ENCODE peak calls at places on chromosomes 12 and 14, in seven cellular contexts. One of them, this sample, is unnamed.

GRCh38 chr12:98968896-98969295 is 323.8 kb downstream of the APAF1 start:
- DNase-seq in esophagus squamous epithelium: no peak
- DNase-seq in tibial nerve: no peak
- DNase-seq in cardiac muscle cell: no peak
- DNase-seq in aorta: no peak
- DNase-seq in body of pancreas: no peak
- DNase-seq in MM.1S: no peak
- DNase-seq in this sample: no peak

GRCh38 chr12:79371226-79371625 is 319.5 kb downstream of the PAWR start:
- DNase-seq in esophagus squamous epithelium: no peak
- DNase-seq in tibial nerve: no peak
- DNase-seq in cardiac muscle cell: no peak
- DNase-seq in aorta: no peak
- DNase-seq in body of pancreas: no peak
- DNase-seq in MM.1S: no peak
- DNase-seq in this sample: no peak

GRCh38 chr12:65074932-65075331 is 46.2 kb downstream of the WIF1 start:
- DNase-seq in esophagus squamous epithelium: no peak
- DNase-seq in tibial nerve: no peak
- DNase-seq in cardiac muscle cell: no peak
- DNase-seq in aorta: no peak
- DNase-seq in body of pancreas: no peak
- DNase-seq in MM.1S: peak; percentile 73
- DNase-seq in this sample: no peak

GRCh38 chr12:112294793-112295192 is 87.4 kb downstream of the HECTD4 start:
- DNase-seq in esophagus squamous epithelium: no peak
- DNase-seq in tibial nerve: no peak
- DNase-seq in cardiac muscle cell: no peak
- DNase-seq in aorta: no peak
- DNase-seq in body of pancreas: no peak
- DNase-seq in MM.1S: no peak
- DNase-seq in this sample: no peak

GRCh38 chr12:75439930-75440329 is 40.6 kb upstream of the GLIPR1 start:
- DNase-seq in esophagus squamous epithelium: no peak
- DNase-seq in tibial nerve: no peak
- DNase-seq in cardiac muscle cell: no peak
- DNase-seq in aorta: no peak
- DNase-seq in body of pancreas: no peak
- DNase-seq in MM.1S: no peak
- DNase-seq in this sample: no peak

GRCh38 chr12:113678222-113678621 is 206.6 kb upstream of the LHX5 start:
- DNase-seq in esophagus squamous epithelium: no peak
- DNase-seq in tibial nerve: no peak
- DNase-seq in cardiac muscle cell: no peak
- DNase-seq in aorta: no peak
- DNase-seq in body of pancreas: no peak
- DNase-seq in MM.1S: no peak
- DNase-seq in this sample: no peak

GRCh38 chr14:49287004-49287403 is 299.2 kb downstream of the RPS29 start:
- DNase-seq in esophagus squamous epithelium: no peak
- DNase-seq in tibial nerve: no peak
- DNase-seq in cardiac muscle cell: no peak
- DNase-seq in aorta: no peak
- DNase-seq in body of pancreas: no peak
- DNase-seq in MM.1S: no peak
- DNase-seq in this sample: no peak

GRCh38 chr12:86254399-86255107 is 1.6 kb downstream of the MGAT4C start:
- DNase-seq in esophagus squamous epithelium: no peak
- DNase-seq in tibial nerve: no peak
- DNase-seq in cardiac muscle cell: no peak
- DNase-seq in aorta: no peak
- DNase-seq in body of pancreas: no peak
- DNase-seq in MM.1S: no peak
- DNase-seq in this sample: no peak

GRCh38 chr14:75433631-75434556 is 6.1 kb downstream of the JDP2 start:
- DNase-seq in esophagus squamous epithelium: no peak
- DNase-seq in tibial nerve: no peak
- DNase-seq in cardiac muscle cell: no peak
- DNase-seq in aorta: no peak
- DNase-seq in body of pancreas: no peak
- DNase-seq in MM.1S: no peak
- DNase-seq in this sample: no peak

GRCh38 chr12:51359851-51360250 is 13.4 kb upstream of the CELA1 start:
- DNase-seq in esophagus squamous epithelium: no peak
- DNase-seq in tibial nerve: no peak
- DNase-seq in cardiac muscle cell: no peak
- DNase-seq in aorta: no peak
- DNase-seq in body of pancreas: no peak
- DNase-seq in MM.1S: no peak
- DNase-seq in this sample: no peak

GRCh38 chr12:59087077-59087673 is 166.9 kb upstream of the LRIG3 start:
- DNase-seq in esophagus squamous epithelium: no peak
- DNase-seq in tibial nerve: no peak
- DNase-seq in cardiac muscle cell: no peak
- DNase-seq in aorta: no peak
- DNase-seq in body of pancreas: peak; percentile 12
- DNase-seq in MM.1S: no peak
- DNase-seq in this sample: peak; percentile 15

GRCh38 chr12:6226002-6226700 is 26.0 kb downstream of the CD9 start:
- DNase-seq in esophagus squamous epithelium: no peak
- DNase-seq in tibial nerve: peak; percentile 57
- DNase-seq in cardiac muscle cell: no peak
- DNase-seq in aorta: peak; percentile 91
- DNase-seq in body of pancreas: peak; percentile 38
- DNase-seq in MM.1S: no peak
- DNase-seq in this sample: peak; percentile 63

GRCh38 chr12:119668315-119668651 is 350 bp downstream of the PRKAB1 start:
- DNase-seq in esophagus squamous epithelium: no peak
- DNase-seq in tibial nerve: no peak
- DNase-seq in cardiac muscle cell: no peak
- DNase-seq in aorta: no peak
- DNase-seq in body of pancreas: no peak
- DNase-seq in MM.1S: no peak
- DNase-seq in this sample: no peak

GRCh38 chr12:54522213-54522612 is 24.7 kb downstream of the NCKAP1L start:
- DNase-seq in esophagus squamous epithelium: no peak
- DNase-seq in tibial nerve: no peak
- DNase-seq in cardiac muscle cell: no peak
- DNase-seq in aorta: no peak
- DNase-seq in body of pancreas: no peak
- DNase-seq in MM.1S: no peak
- DNase-seq in this sample: no peak

GRCh38 chr14:78758333-78758732 is 588.2 kb downstream of the NRXN3 start:
- DNase-seq in esophagus squamous epithelium: no peak
- DNase-seq in tibial nerve: no peak
- DNase-seq in cardiac muscle cell: peak; percentile 78
- DNase-seq in aorta: no peak
- DNase-seq in body of pancreas: no peak
- DNase-seq in MM.1S: peak; percentile 48
- DNase-seq in this sample: no peak

GRCh38 chr12:57965766-57966165 is 24.4 kb downstream of the ATP23 start:
- DNase-seq in esophagus squamous epithelium: no peak
- DNase-seq in tibial nerve: no peak
- DNase-seq in cardiac muscle cell: no peak
- DNase-seq in aorta: no peak
- DNase-seq in body of pancreas: no peak
- DNase-seq in MM.1S: no peak
- DNase-seq in this sample: no peak

GRCh38 chr12:92786045-92786444 is 83.3 kb downstream of the PLEKHG7 start:
- DNase-seq in esophagus squamous epithelium: no peak
- DNase-seq in tibial nerve: no peak
- DNase-seq in cardiac muscle cell: no peak
- DNase-seq in aorta: no peak
- DNase-seq in body of pancreas: no peak
- DNase-seq in MM.1S: no peak
- DNase-seq in this sample: no peak

GRCh38 chr14:75559451-75560187 is 18.8 kb upstream of the FLVCR2 start:
- DNase-seq in esophagus squamous epithelium: no peak
- DNase-seq in tibial nerve: no peak
- DNase-seq in cardiac muscle cell: no peak
- DNase-seq in aorta: no peak
- DNase-seq in body of pancreas: peak; percentile 40
- DNase-seq in MM.1S: peak; percentile 21
- DNase-seq in this sample: no peak

GRCh38 chr12:93865751-93866150 is 188.6 kb downstream of the CRADD start:
- DNase-seq in esophagus squamous epithelium: no peak
- DNase-seq in tibial nerve: no peak
- DNase-seq in cardiac muscle cell: no peak
- DNase-seq in aorta: no peak
- DNase-seq in body of pancreas: no peak
- DNase-seq in MM.1S: no peak
- DNase-seq in this sample: no peak

GRCh38 chr12:70918321-70918720 is 2.2 kb downstream of the PTPRR start:
- DNase-seq in esophagus squamous epithelium: no peak
- DNase-seq in tibial nerve: no peak
- DNase-seq in cardiac muscle cell: no peak
- DNase-seq in aorta: no peak
- DNase-seq in body of pancreas: no peak
- DNase-seq in MM.1S: no peak
- DNase-seq in this sample: no peak

GRCh38 chr12:6434205-6435180 is 10.3 kb upstream of the CD27 start:
- DNase-seq in esophagus squamous epithelium: no peak
- DNase-seq in tibial nerve: no peak
- DNase-seq in cardiac muscle cell: no peak
- DNase-seq in aorta: peak; percentile 40
- DNase-seq in body of pancreas: peak; percentile 5
- DNase-seq in MM.1S: no peak
- DNase-seq in this sample: no peak

GRCh38 chr12:92111256-92111655 is 34.4 kb downstream of the BTG1 start:
- DNase-seq in esophagus squamous epithelium: no peak
- DNase-seq in tibial nerve: no peak
- DNase-seq in cardiac muscle cell: no peak
- DNase-seq in aorta: no peak
- DNase-seq in body of pancreas: no peak
- DNase-seq in MM.1S: no peak
- DNase-seq in this sample: no peak

GRCh38 chr12:128323526-128323925 is 56.6 kb downstream of the TMEM132C start:
- DNase-seq in esophagus squamous epithelium: no peak
- DNase-seq in tibial nerve: no peak
- DNase-seq in cardiac muscle cell: no peak
- DNase-seq in aorta: no peak
- DNase-seq in body of pancreas: no peak
- DNase-seq in MM.1S: no peak
- DNase-seq in this sample: no peak

DNA sequence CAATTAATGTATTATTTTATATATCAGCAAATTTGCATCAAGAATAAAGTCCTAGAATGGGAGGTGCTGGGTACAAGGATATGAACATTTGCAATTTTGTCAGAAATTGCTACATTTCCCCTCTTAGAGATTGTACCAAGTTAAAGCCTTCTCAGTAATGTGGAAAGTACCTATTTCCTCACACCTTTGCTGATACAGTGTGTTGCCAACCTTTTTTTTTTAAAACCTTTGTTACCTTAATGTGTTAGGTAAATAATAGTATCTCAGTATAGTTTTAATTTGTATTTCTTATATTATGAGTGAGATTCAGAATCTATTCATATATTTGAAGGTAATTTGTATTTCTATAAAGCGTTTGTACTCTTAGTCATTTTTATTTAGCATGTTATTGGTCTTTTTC is 95.4 kb upstream of the HIF1A start:
- DNase-seq in esophagus squamous epithelium: no peak
- DNase-seq in tibial nerve: no peak
- DNase-seq in cardiac muscle cell: no peak
- DNase-seq in aorta: no peak
- DNase-seq in body of pancreas: no peak
- DNase-seq in MM.1S: no peak
- DNase-seq in this sample: no peak
- H3K27ac ChIP-seq in esophagus squamous epithelium: no peak overlapping the region
- H3K27ac ChIP-seq in tibial nerve: no peak overlapping the region
- H3K27ac ChIP-seq in cardiac muscle cell: peak overlapping the region; percentile 95
- H3K27ac ChIP-seq in aorta: no peak overlapping the region
- H3K27ac ChIP-seq in body of pancreas: no peak overlapping the region
- H3K27ac ChIP-seq in MM.1S: no peak overlapping the region
- H3K27ac ChIP-seq in this sample: no peak overlapping the region

GRCh38 chr12:30858471-30858870 is 68.1 kb upstream of the TSPAN11 start:
- DNase-seq in esophagus squamous epithelium: no peak
- DNase-seq in tibial nerve: no peak
- DNase-seq in cardiac muscle cell: no peak
- DNase-seq in aorta: no peak
- DNase-seq in body of pancreas: no peak
- DNase-seq in MM.1S: no peak
- DNase-seq in this sample: no peak
- H3K27ac ChIP-seq in esophagus squamous epithelium: no peak overlapping the region
- H3K27ac ChIP-seq in tibial nerve: no peak overlapping the region
- H3K27ac ChIP-seq in cardiac muscle cell: no peak overlapping the region
- H3K27ac ChIP-seq in aorta: no peak overlapping the region
- H3K27ac ChIP-seq in body of pancreas: no peak overlapping the region
- H3K27ac ChIP-seq in MM.1S: no peak overlapping the region
- H3K27ac ChIP-seq in this sample: no peak overlapping the region

GRCh38 chr14:61229475-61229888 is 51.7 kb downstream of the TMEM30B start:
- DNase-seq in esophagus squamous epithelium: no peak
- DNase-seq in tibial nerve: no peak
- DNase-seq in cardiac muscle cell: peak; percentile 10
- DNase-seq in aorta: no peak
- DNase-seq in body of pancreas: peak; percentile 26
- DNase-seq in MM.1S: no peak
- DNase-seq in this sample: no peak
- H3K27ac ChIP-seq in esophagus squamous epithelium: no peak overlapping the region
- H3K27ac ChIP-seq in tibial nerve: no peak overlapping the region
- H3K27ac ChIP-seq in cardiac muscle cell: no peak overlapping the region
- H3K27ac ChIP-seq in aorta: no peak overlapping the region
- H3K27ac ChIP-seq in body of pancreas: peak overlapping the region; percentile 15
- H3K27ac ChIP-seq in MM.1S: no peak overlapping the region
- H3K27ac ChIP-seq in this sample: no peak overlapping the region

GRCh38 chr12:123363385-123363742 is 1.3 kb downstream of the SBNO1 start:
- DNase-seq in esophagus squamous epithelium: no peak
- DNase-seq in tibial nerve: no peak
- DNase-seq in cardiac muscle cell: no peak
- DNase-seq in aorta: no peak
- DNase-seq in body of pancreas: no peak
- DNase-seq in MM.1S: no peak
- DNase-seq in this sample: no peak
- H3K27ac ChIP-seq in esophagus squamous epithelium: peak overlapping the region; percentile 97
- H3K27ac ChIP-seq in tibial nerve: no peak overlapping the region
- H3K27ac ChIP-seq in cardiac muscle cell: no peak overlapping the region
- H3K27ac ChIP-seq in aorta: peak overlapping the region; percentile 19
- H3K27ac ChIP-seq in body of pancreas: peak overlapping the region; percentile 99
- H3K27ac ChIP-seq in MM.1S: peak overlapping the region; percentile 23
- H3K27ac ChIP-seq in this sample: peak overlapping the region; percentile 93

GRCh38 chr14:101657372-101657771 is 96.1 kb downstream of the DIO3 start:
- DNase-seq in esophagus squamous epithelium: no peak
- DNase-seq in tibial nerve: no peak
- DNase-seq in cardiac muscle cell: no peak
- DNase-seq in aorta: no peak
- DNase-seq in body of pancreas: no peak
- DNase-seq in MM.1S: no peak
- DNase-seq in this sample: no peak

GRCh38 chr14:101654051-101654450 is 92.8 kb downstream of the DIO3 start:
- DNase-seq in esophagus squamous epithelium: no peak
- DNase-seq in tibial nerve: no peak
- DNase-seq in cardiac muscle cell: no peak
- DNase-seq in aorta: no peak
- DNase-seq in body of pancreas: no peak
- DNase-seq in MM.1S: no peak
- DNase-seq in this sample: no peak
- H3K27ac ChIP-seq in esophagus squamous epithelium: no peak overlapping the region
- H3K27ac ChIP-seq in tibial nerve: no peak overlapping the region
- H3K27ac ChIP-seq in cardiac muscle cell: no peak overlapping the region
- H3K27ac ChIP-seq in aorta: no peak overlapping the region
- H3K27ac ChIP-seq in body of pancreas: no peak overlapping the region
- H3K27ac ChIP-seq in MM.1S: no peak overlapping the region
- H3K27ac ChIP-seq in this sample: no peak overlapping the region

GRCh38 chr12:124232654-124232987 is 62.3 kb upstream of the RFLNA start:
- DNase-seq in esophagus squamous epithelium: no peak
- DNase-seq in tibial nerve: no peak
- DNase-seq in cardiac muscle cell: no peak
- DNase-seq in aorta: no peak
- DNase-seq in body of pancreas: no peak
- DNase-seq in MM.1S: no peak
- DNase-seq in this sample: no peak
- H3K27ac ChIP-seq in esophagus squamous epithelium: no peak overlapping the region
- H3K27ac ChIP-seq in tibial nerve: no peak overlapping the region
- H3K27ac ChIP-seq in cardiac muscle cell: no peak overlapping the region
- H3K27ac ChIP-seq in aorta: no peak overlapping the region
- H3K27ac ChIP-seq in body of pancreas: no peak overlapping the region
- H3K27ac ChIP-seq in MM.1S: no peak overlapping the region
- H3K27ac ChIP-seq in this sample: peak overlapping the region; percentile 82